ENCODE peak calls at places on chromosomes 16 and 17, in four cellular contexts. L, D, M and V are unnamed samples.

GRCh38 chr16:67256701-67257230 is 8.0 kb downstream of the SLC9A5 start:
- DNase-seq in L (no peak), D (no peak), M (peak), V (no peak)

GRCh38 chr16:88582912-88583575 is 12.8 kb downstream of the ZC3H18 start:
- DNase-seq in L (no peak), D (no peak), M (no peak), V (peak)

GRCh38 chr16:15983898-15984297 is 34.5 kb downstream of the ABCC1 start:
- DNase-seq in L (peak), D (no peak), M (no peak), V (no peak)

GRCh38 chr17:21214777-21215541 is 998 bp upstream of the TMEM11 start:
- DNase-seq in L (no peak), D (peak), M (peak), V (no peak)

GRCh38 chr17:67467500-67468481 is 90.7 kb downstream of the PITPNC1 start:
- DNase-seq in L (no peak), D (peak), M (no peak), V (peak)

GRCh38 chr16:53465606-53466290 is 31.5 kb downstream of the RBL2 start:
- DNase-seq in L (peak), D (no peak), M (no peak), V (no peak)

GRCh38 chr16:55668337-55669281 is 12.8 kb downstream of the SLC6A2 start:
- DNase-seq in L (peak), D (no peak), M (no peak), V (no peak)

GRCh38 chr16:77062878-77063566 is 128.0 kb upstream of the MON1B start:
- DNase-seq in L (peak), D (no peak), M (peak), V (no peak)

GRCh38 chr16:80894091-80894490 is 89.7 kb upstream of the CDYL2 start:
- DNase-seq in L (no peak), D (no peak), M (no peak), V (no peak)

DNA sequence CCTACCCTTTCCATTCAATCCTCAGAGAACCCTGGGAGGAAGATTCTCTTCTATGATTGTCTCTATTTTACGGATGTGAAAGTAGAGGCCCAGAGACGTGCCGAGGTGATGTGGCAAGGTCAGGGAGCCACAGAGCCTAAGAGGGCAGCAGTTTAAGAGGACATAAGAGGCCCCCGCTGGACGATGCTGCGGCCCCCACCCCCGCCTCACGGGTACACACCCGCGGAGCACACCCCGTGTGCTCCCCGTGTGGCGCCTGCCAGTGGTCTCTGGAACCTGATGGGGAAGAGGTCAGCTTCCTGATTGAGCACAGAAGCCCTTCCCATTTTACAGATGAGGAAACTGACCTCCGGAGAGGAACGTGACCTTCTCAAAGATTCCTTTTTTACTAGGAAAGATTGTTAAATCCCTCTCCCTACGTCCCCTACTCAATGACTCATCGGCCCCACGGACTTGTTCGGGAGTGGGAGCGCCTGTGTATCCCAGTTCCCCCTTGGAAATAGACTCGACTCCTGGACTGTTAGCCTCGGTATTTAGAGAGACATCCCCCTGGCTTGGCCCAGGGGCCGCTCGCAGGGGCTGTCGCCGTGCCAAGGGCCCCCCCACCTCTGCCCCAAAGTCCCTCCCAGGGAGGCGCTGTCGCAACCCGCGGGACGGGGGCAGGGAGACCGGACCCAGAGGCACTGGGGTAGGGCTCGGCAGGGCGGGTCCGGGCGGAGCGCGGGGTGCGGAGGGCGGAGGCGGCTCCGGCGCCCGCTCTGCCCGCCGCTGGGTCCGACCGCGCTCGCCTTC is at the start of gene ABCC3:
- DNase-seq in L (no peak), D (no peak), M (no peak), V (no peak)
- H3K4me3 ChIP-seq in L (peak), D (no peak), M (no peak), V (no peak)

DNA sequence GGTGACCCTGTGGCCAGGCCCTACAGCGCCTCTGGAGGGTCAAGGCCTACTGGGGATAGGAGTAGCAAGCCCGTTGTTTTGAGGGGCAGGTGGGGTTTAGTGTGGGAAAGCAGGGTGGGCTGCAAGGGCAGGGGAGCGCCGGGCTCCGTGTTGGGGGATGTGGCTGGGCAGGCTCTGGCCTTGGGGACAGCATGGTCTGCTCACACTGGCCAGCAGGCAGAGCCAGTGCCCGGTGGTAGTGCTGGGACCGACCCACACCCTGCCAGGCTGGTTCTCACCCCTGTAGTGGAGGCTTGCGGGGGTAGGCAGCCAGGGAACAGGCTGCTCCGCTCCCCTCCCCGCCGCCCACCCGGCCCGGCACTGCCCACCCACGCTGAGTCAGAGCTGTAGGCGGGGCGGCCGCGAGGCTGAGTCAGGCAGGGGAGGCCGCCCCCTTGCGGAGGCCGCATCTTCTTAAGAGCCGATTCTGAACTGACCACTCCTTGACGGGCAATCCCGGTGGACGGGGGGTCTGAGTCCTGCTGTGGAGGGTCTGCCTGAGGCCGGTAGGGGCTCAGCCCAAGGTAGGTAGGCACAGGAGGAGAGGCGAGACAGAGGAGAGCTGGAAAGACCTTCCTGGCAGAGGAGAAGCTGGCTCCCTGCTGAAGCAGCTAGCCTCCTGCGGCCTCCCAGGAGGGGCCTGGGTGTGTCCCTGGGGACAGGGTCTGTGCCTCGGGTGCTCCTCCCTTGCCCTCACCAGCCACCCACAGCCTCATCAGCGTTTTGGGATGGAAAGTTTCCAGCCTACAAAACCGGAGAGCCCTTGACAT is 62.4 kb downstream of the BAIAP2 start:
- DNase-seq in L (peak), D (no peak), M (peak), V (no peak)
- H3K4me3 ChIP-seq in L (no peak), D (no peak), M (no peak), V (no peak)

GRCh38 chr17:39925282-39926134 is 1.9 kb downstream of the ORMDL3 start:
- DNase-seq in L (no peak), D (peak), M (no peak), V (no peak)
- H3K4me3 ChIP-seq in L (no peak), D (peak), M (no peak), V (peak)

DNA sequence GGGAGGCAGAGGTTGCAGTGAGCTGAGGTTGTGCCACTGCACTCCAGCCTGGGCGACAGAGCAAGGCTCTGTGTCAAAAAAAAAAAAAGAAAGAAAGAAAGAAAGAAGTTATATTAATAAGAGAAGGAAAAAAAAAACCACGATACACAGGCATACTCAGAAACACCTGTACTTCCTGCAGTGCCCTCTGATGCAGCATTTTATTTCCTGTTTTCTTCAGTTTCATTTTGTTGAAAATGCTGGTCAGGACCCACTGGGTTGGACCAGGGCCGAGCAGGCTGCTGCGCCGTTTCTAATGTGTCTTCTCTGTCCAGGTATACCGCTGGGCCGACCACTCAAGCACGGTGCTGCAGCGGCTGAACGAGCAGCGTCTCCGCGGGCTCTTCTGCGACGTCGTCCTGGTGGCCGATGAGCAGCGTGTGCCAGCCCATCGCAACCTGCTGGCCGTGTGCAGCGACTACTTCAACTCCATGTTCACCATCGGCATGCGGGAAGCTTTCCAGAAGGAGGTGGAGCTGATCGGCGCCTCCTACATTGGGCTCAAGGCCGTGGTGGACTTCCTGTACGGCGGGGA is 8.3 kb downstream of the KLHL36 start:
- DNase-seq in L (no peak), D (no peak), M (no peak), V (no peak)
- H3K4me3 ChIP-seq in L (no peak), D (no peak), M (no peak), V (no peak)

DNA sequence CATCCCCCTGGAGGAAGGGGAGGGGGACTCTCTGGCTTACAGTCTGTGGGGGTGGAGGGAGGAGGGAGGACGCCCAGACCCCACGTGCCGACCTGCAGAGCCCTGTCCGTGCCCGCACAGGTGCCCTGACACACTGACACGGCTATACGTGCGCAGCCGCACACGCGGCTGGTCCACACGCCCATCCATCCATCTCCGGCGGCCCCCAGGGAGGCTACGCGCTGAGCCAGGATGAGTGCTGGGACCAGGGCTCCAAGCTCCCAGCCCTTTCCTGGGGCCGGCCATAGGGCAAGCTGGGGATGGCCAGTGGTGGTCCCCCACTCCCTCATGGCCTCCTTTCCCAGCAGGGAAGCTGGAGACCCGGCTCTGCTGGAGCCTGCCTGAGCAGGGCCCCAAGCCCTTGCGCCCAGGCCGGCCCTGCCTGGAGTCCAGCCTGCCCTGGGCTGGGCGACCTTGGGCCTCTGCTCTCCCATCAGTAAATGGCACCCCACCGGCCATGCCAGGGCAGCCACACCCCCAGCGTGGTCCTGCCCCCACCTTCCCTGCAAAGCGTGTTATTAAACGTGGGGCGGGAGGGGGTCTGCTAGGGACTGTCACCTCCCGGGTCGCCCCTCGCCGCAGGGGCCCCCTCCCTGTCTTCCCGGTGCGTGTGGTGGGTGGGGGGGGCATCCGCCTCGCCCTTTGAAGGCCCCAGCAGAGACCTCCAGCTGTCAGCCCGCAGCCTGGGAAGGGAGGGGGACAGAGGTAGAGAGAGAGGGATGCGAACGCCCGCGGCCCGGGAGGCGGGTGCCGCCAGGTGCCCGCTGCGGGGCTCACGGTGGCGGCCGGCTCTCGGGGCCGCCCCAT is 866 bp downstream of the CASKIN1 start:
- DNase-seq in L (no peak), D (peak), M (no peak), V (peak)
- H3K4me3 ChIP-seq in L (no peak), D (peak), M (no peak), V (peak)